ENCODE peak calls at places on chromosomes 5 and 9, in five cellular contexts. One of them, this sample, is unnamed.

GRCh38 chr5:140365282-140365681 is 5.3 kb downstream of the SLC4A9 start:
- DNase-seq in A673: no peak
- DNase-seq in CD4-positive, CD25-positive, alpha-beta regulatory T cell: no peak
- DNase-seq in cardiac muscle cell: no peak
- DNase-seq in heart right ventricle: no peak
- DNase-seq in this sample: no peak

GRCh38 chr9:108374606-108375005 is 481.2 kb downstream of the ACTL7B start:
- DNase-seq in cardiac muscle cell: no peak
- DNase-seq in CD4-positive, CD25-positive, alpha-beta regulatory T cell: no peak
- DNase-seq in heart right ventricle: no peak
- DNase-seq in A673: no peak
- DNase-seq in this sample: no peak

GRCh38 chr5:116482394-116482793 is 92.2 kb downstream of the SEMA6A start:
- DNase-seq in cardiac muscle cell: no peak
- DNase-seq in heart right ventricle: no peak
- DNase-seq in CD4-positive, CD25-positive, alpha-beta regulatory T cell: no peak
- DNase-seq in A673: no peak
- DNase-seq in this sample: no peak

GRCh38 chr5:179368806-179369529 is 23.7 kb upstream of the ADAMTS2 start:
- DNase-seq in cardiac muscle cell: no peak
- DNase-seq in heart right ventricle: no peak
- DNase-seq in A673: no peak
- DNase-seq in CD4-positive, CD25-positive, alpha-beta regulatory T cell: no peak
- DNase-seq in this sample: no peak

GRCh38 chr5:178198706-178199105 is 5.6 kb upstream of the HNRNPAB start:
- DNase-seq in A673: no peak
- DNase-seq in CD4-positive, CD25-positive, alpha-beta regulatory T cell: no peak
- DNase-seq in heart right ventricle: no peak
- DNase-seq in cardiac muscle cell: no peak
- DNase-seq in this sample: no peak

GRCh38 chr9:86722706-86723075 is 224.6 kb downstream of the GAS1 start:
- DNase-seq in A673: no peak
- DNase-seq in heart right ventricle: no peak
- DNase-seq in cardiac muscle cell: no peak
- DNase-seq in CD4-positive, CD25-positive, alpha-beta regulatory T cell: no peak
- DNase-seq in this sample: no peak

GRCh38 chr9:124453586-124454191 is 3.4 kb downstream of the ADGRD2 start:
- DNase-seq in heart right ventricle: no peak
- DNase-seq in cardiac muscle cell: peak; percentile 42
- DNase-seq in CD4-positive, CD25-positive, alpha-beta regulatory T cell: no peak
- DNase-seq in A673: no peak
- DNase-seq in this sample: no peak

GRCh38 chr9:16871358-16872151 is 1.1 kb upstream of the BNC2 start:
- DNase-seq in heart right ventricle: peak; percentile 42
- DNase-seq in A673: peak; percentile 12
- DNase-seq in CD4-positive, CD25-positive, alpha-beta regulatory T cell: no peak
- DNase-seq in cardiac muscle cell: peak; percentile 56
- DNase-seq in this sample: no peak

GRCh38 chr5:89449392-89450148 is 566.6 kb upstream of the MEF2C start:
- DNase-seq in cardiac muscle cell: no peak
- DNase-seq in heart right ventricle: no peak
- DNase-seq in A673: no peak
- DNase-seq in CD4-positive, CD25-positive, alpha-beta regulatory T cell: no peak
- DNase-seq in this sample: no peak

GRCh38 chr5:124963236-124963929 is 216.9 kb upstream of the ZNF608 start:
- DNase-seq in heart right ventricle: no peak
- DNase-seq in A673: peak; percentile 71
- DNase-seq in cardiac muscle cell: peak; percentile 4
- DNase-seq in CD4-positive, CD25-positive, alpha-beta regulatory T cell: no peak
- DNase-seq in this sample: peak; percentile 87

GRCh38 chr9:35659340-35659739 is 1.2 kb downstream of the CCDC107 start:
- DNase-seq in heart right ventricle: no peak
- DNase-seq in CD4-positive, CD25-positive, alpha-beta regulatory T cell: no peak
- DNase-seq in A673: peak; percentile 62
- DNase-seq in cardiac muscle cell: no peak
- DNase-seq in this sample: no peak

GRCh38 chr5:36686881-36687280 is 80.5 kb downstream of the SLC1A3 start:
- DNase-seq in heart right ventricle: no peak
- DNase-seq in cardiac muscle cell: no peak
- DNase-seq in A673: no peak
- DNase-seq in CD4-positive, CD25-positive, alpha-beta regulatory T cell: no peak
- DNase-seq in this sample: no peak

GRCh38 chr5:141732417-141732816 is 50.4 kb upstream of the ARAP3 start:
- DNase-seq in cardiac muscle cell: no peak
- DNase-seq in heart right ventricle: no peak
- DNase-seq in A673: no peak
- DNase-seq in CD4-positive, CD25-positive, alpha-beta regulatory T cell: no peak
- DNase-seq in this sample: no peak

GRCh38 chr5:14502291-14502690 is 79.3 kb upstream of the OTULINL start:
- DNase-seq in A673: no peak
- DNase-seq in heart right ventricle: no peak
- DNase-seq in CD4-positive, CD25-positive, alpha-beta regulatory T cell: no peak
- DNase-seq in cardiac muscle cell: no peak
- DNase-seq in this sample: no peak

GRCh38 chr5:71786337-71787060 is 67.4 kb downstream of the CARTPT start:
- DNase-seq in cardiac muscle cell: no peak
- DNase-seq in A673: no peak
- DNase-seq in heart right ventricle: no peak
- DNase-seq in CD4-positive, CD25-positive, alpha-beta regulatory T cell: no peak
- DNase-seq in this sample: no peak

GRCh38 chr9:4859035-4859434 is 66.3 kb downstream of the RCL1 start:
- DNase-seq in cardiac muscle cell: no peak
- DNase-seq in CD4-positive, CD25-positive, alpha-beta regulatory T cell: no peak
- DNase-seq in A673: no peak
- DNase-seq in heart right ventricle: no peak
- DNase-seq in this sample: no peak

GRCh38 chr5:150101019-150101418 is 14.7 kb upstream of the CSF1R start:
- DNase-seq in cardiac muscle cell: no peak
- DNase-seq in CD4-positive, CD25-positive, alpha-beta regulatory T cell: no peak
- DNase-seq in heart right ventricle: no peak
- DNase-seq in A673: no peak
- DNase-seq in this sample: no peak

GRCh38 chr5:114782869-114783268 is 386.8 kb downstream of the TRIM36 start:
- DNase-seq in A673: peak; percentile 3
- DNase-seq in CD4-positive, CD25-positive, alpha-beta regulatory T cell: no peak
- DNase-seq in cardiac muscle cell: no peak
- DNase-seq in heart right ventricle: peak; percentile 32
- DNase-seq in this sample: no peak

GRCh38 chr5:142587354-142587965 is 98.4 kb downstream of the FGF1 start:
- DNase-seq in CD4-positive, CD25-positive, alpha-beta regulatory T cell: peak; percentile 23
- DNase-seq in heart right ventricle: peak; percentile 40
- DNase-seq in A673: peak; percentile 74
- DNase-seq in cardiac muscle cell: peak; percentile 68
- DNase-seq in this sample: no peak

GRCh38 chr9:89863837-89864236 is 259.0 kb downstream of the GADD45G start:
- DNase-seq in CD4-positive, CD25-positive, alpha-beta regulatory T cell: no peak
- DNase-seq in heart right ventricle: no peak
- DNase-seq in A673: no peak
- DNase-seq in cardiac muscle cell: no peak
- DNase-seq in this sample: no peak

GRCh38 chr5:143309661-143310431 is 93.6 kb downstream of the NR3C1 start:
- DNase-seq in CD4-positive, CD25-positive, alpha-beta regulatory T cell: no peak
- DNase-seq in A673: no peak
- DNase-seq in cardiac muscle cell: no peak
- DNase-seq in heart right ventricle: no peak
- DNase-seq in this sample: no peak

GRCh38 chr9:113599647-113600476 is 136.3 kb downstream of the RGS3 start:
- DNase-seq in heart right ventricle: peak; percentile 63
- DNase-seq in CD4-positive, CD25-positive, alpha-beta regulatory T cell: no peak
- DNase-seq in A673: no peak
- DNase-seq in cardiac muscle cell: no peak
- DNase-seq in this sample: no peak

GRCh38 chr9:126663661-126664072 is 49.9 kb downstream of the LMX1B start:
- DNase-seq in CD4-positive, CD25-positive, alpha-beta regulatory T cell: no peak
- DNase-seq in cardiac muscle cell: no peak
- DNase-seq in A673: no peak
- DNase-seq in heart right ventricle: peak; percentile 63
- DNase-seq in this sample: no peak

GRCh38 chr9:98807070-98807810 is at the start of gene GALNT12:
- DNase-seq in A673: peak; percentile 23
- DNase-seq in CD4-positive, CD25-positive, alpha-beta regulatory T cell: peak; percentile 43
- DNase-seq in heart right ventricle: no peak
- DNase-seq in cardiac muscle cell: peak; percentile 66
- DNase-seq in this sample: no peak

GRCh38 chr9:97438666-97439065 is 26.8 kb downstream of the TDRD7 start:
- DNase-seq in cardiac muscle cell: no peak
- DNase-seq in A673: no peak
- DNase-seq in CD4-positive, CD25-positive, alpha-beta regulatory T cell: no peak
- DNase-seq in heart right ventricle: no peak
- DNase-seq in this sample: no peak

GRCh38 chr5:16588434-16589214 is 28.2 kb downstream of the RETREG1 start:
- DNase-seq in heart right ventricle: no peak
- DNase-seq in A673: no peak
- DNase-seq in cardiac muscle cell: no peak
- DNase-seq in CD4-positive, CD25-positive, alpha-beta regulatory T cell: no peak
- DNase-seq in this sample: no peak

GRCh38 chr5:179777909-179778308 is 15.9 kb upstream of the LTC4S start:
- DNase-seq in heart right ventricle: no peak
- DNase-seq in cardiac muscle cell: no peak
- DNase-seq in A673: no peak
- DNase-seq in CD4-positive, CD25-positive, alpha-beta regulatory T cell: no peak
- DNase-seq in this sample: no peak

GRCh38 chr5:135880278-135880677 is 15.4 kb downstream of the IL9 start:
- DNase-seq in A673: peak; percentile 27
- DNase-seq in CD4-positive, CD25-positive, alpha-beta regulatory T cell: no peak
- DNase-seq in cardiac muscle cell: peak; percentile 24
- DNase-seq in heart right ventricle: no peak
- DNase-seq in this sample: no peak

GRCh38 chr5:123209163-123210013 is 120.3 kb downstream of the PRDM6 start:
- DNase-seq in heart right ventricle: no peak
- DNase-seq in CD4-positive, CD25-positive, alpha-beta regulatory T cell: no peak
- DNase-seq in cardiac muscle cell: no peak
- DNase-seq in A673: peak; percentile 46
- DNase-seq in this sample: peak; percentile 62

DNA sequence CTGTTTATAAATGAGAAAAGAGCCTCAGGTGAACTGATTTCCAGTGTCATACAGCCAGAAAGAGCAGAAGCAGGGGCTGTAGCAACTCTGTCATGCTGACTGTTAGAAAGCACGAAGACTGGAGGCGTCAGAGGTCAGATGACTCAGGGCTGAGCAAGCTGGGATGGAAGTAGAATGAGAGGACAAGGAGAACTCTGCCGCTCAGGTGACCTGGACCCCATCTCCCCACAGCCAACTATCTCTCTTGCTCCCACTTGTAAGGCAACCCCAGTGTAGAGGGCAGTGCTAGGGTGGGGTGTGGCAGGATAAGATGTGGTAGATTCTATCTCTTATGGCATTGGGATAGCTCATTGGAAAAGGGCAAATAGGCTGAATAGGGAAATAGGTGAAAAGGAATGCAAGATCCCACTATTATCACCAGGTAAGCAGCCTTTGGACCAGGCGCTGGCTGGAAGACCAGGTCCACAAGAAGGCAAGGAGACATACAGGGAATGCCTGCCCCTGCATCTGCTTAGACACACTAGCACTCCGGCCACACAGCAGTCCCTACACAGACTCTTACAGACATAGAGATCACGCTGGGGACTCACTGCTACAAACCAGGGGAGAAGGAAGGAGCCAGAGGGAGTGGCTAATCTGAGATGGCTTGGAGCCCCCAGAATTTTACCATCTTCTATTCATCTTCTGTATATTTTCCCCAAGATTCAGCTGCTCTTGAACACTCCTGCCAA is 21.2 kb upstream of the LOX start:
- DNase-seq in A673: no peak
- DNase-seq in cardiac muscle cell: no peak
- DNase-seq in CD4-positive, CD25-positive, alpha-beta regulatory T cell: no peak
- DNase-seq in heart right ventricle: no peak
- DNase-seq in this sample: no peak
- H3K4me3 ChIP-seq in A673: no peak overlapping the region
- H3K4me3 ChIP-seq in cardiac muscle cell: no peak overlapping the region
- H3K4me3 ChIP-seq in CD4-positive, CD25-positive, alpha-beta regulatory T cell: no peak overlapping the region
- H3K4me3 ChIP-seq in heart right ventricle: no peak overlapping the region
- H3K4me3 ChIP-seq in this sample: no peak overlapping the region

DNA sequence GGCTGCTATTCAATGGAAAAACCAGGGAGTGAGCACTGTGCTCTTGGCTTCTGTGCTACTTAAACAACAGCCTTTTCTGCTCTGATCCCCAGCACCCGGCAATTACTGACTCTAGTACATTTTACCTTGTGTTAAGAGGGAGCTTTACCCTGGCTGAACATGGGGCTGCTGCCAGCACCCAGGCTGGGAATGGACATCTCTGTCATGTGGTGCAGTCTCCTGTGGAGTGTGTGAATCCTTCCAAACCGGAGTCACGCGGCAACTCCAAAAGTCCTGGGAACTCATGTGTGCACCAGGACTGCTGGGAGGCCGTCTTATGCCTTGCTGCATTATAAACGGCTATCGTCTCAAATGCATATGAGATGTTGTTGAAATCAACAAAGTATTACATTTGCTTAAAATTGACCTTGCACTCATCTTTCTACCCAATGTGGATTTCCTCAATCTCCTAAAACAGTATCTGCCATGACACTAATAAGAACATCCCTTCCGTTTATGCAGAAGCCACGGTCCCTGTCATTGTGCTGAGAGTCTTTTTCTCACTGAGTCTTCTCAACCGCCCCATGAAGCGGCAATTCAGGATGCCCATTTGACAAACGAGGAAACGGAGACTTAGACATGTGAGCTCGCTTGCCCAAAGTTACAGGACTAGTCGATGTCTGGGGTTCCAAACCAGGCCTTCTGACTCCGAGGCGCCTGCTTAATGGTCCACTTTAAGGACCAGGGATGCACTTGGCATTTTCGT is 884 bp upstream of the GSN start:
- DNase-seq in cardiac muscle cell: no peak
- DNase-seq in CD4-positive, CD25-positive, alpha-beta regulatory T cell: no peak
- DNase-seq in A673: no peak
- DNase-seq in heart right ventricle: no peak
- DNase-seq in this sample: no peak
- H3K4me3 ChIP-seq in cardiac muscle cell: peak overlapping the region; percentile 71
- H3K4me3 ChIP-seq in CD4-positive, CD25-positive, alpha-beta regulatory T cell: peak overlapping the region; percentile 26
- H3K4me3 ChIP-seq in A673: no peak overlapping the region
- H3K4me3 ChIP-seq in heart right ventricle: no peak overlapping the region
- H3K4me3 ChIP-seq in this sample: no peak overlapping the region

GRCh38 chr9:33835625-33836260 is 18.8 kb downstream of the UBE2R2 start:
- DNase-seq in heart right ventricle: no peak
- DNase-seq in CD4-positive, CD25-positive, alpha-beta regulatory T cell: no peak
- DNase-seq in cardiac muscle cell: no peak
- DNase-seq in A673: no peak
- DNase-seq in this sample: no peak
- H3K4me3 ChIP-seq in heart right ventricle: no peak overlapping the region
- H3K4me3 ChIP-seq in CD4-positive, CD25-positive, alpha-beta regulatory T cell: no peak overlapping the region
- H3K4me3 ChIP-seq in cardiac muscle cell: no peak overlapping the region
- H3K4me3 ChIP-seq in A673: no peak overlapping the region
- H3K4me3 ChIP-seq in this sample: no peak overlapping the region

GRCh38 chr9:137035507-137035834 is 3.6 kb upstream of the FUT7 start:
- DNase-seq in heart right ventricle: no peak
- DNase-seq in A673: no peak
- DNase-seq in CD4-positive, CD25-positive, alpha-beta regulatory T cell: no peak
- DNase-seq in cardiac muscle cell: no peak
- DNase-seq in this sample: no peak
- H3K4me3 ChIP-seq in heart right ventricle: no peak overlapping the region
- H3K4me3 ChIP-seq in A673: no peak overlapping the region
- H3K4me3 ChIP-seq in CD4-positive, CD25-positive, alpha-beta regulatory T cell: no peak overlapping the region
- H3K4me3 ChIP-seq in cardiac muscle cell: no peak overlapping the region
- H3K4me3 ChIP-seq in this sample: no peak overlapping the region